ENCODE peak calls at places on chromosomes 16 and 17, in six cellular contexts. Z is ovary, G is HCT116, E is prostate gland, T is esophagus squamous epithelium, U is sigmoid colon. A is an unnamed sample.

GRCh38 chr16:85543536-85543935 is 69.6 kb upstream of the GSE1 start:
- DNase-seq in Z (no peak), G (no peak), E (no peak), T (no peak), U (no peak), A (no peak)

GRCh38 chr17:71936977-71937376 is 183.8 kb upstream of the SOX9 start:
- DNase-seq in Z (no peak), G (peak; percentile 38), E (no peak), T (no peak), U (no peak), A (no peak)

GRCh38 chr16:11857161-11857560 is 5.8 kb upstream of the RSL1D1 start:
- DNase-seq in Z (no peak), G (no peak), E (no peak), T (no peak), U (no peak), A (no peak)

GRCh38 chr17:64983708-64984107 is 64.4 kb upstream of the LRRC37A3 start:
- DNase-seq in Z (no peak), G (no peak), E (no peak), T (no peak), U (no peak), A (no peak)

GRCh38 chr17:42667088-42667951 is 8.2 kb downstream of the TUBG2 start:
- DNase-seq in Z (no peak), G (peak; percentile 87), E (peak; percentile 39), T (no peak), U (no peak), A (no peak)

GRCh38 chr16:78284957-78285434 is 185.5 kb downstream of the WWOX start:
- DNase-seq in Z (no peak), G (no peak), E (no peak), T (no peak), U (no peak), A (no peak)

GRCh38 chr17:81436294-81436849 is 41.1 kb downstream of the BAHCC1 start:
- DNase-seq in Z (peak; percentile 76), G (no peak), E (no peak), T (no peak), U (peak; percentile 81), A (no peak)

GRCh38 chr16:50323335-50324011 is 45.3 kb downstream of the BRD7 start:
- DNase-seq in Z (no peak), G (peak; percentile 21), E (no peak), T (no peak), U (peak; percentile 73), A (no peak)

GRCh38 chr16:21952793-21953540 is at the start of gene UQCRC2:
- DNase-seq in Z (peak; percentile 83), G (peak; percentile 93), E (peak; percentile 92), T (peak; percentile 37), U (peak; percentile 93), A (peak; percentile 62)

GRCh38 chr16:58393138-58393504 is 850 bp downstream of the GINS3 start:
- DNase-seq in Z (no peak), G (no peak), E (no peak), T (no peak), U (no peak), A (no peak)

GRCh38 chr17:60311936-60312335 is 80.0 kb downstream of the USP32 start:
- DNase-seq in Z (no peak), G (no peak), E (no peak), T (no peak), U (no peak), A (no peak)

GRCh38 chr17:35683588-35683987 is 47.9 kb upstream of the RASL10B start:
- DNase-seq in Z (no peak), G (no peak), E (no peak), T (no peak), U (no peak), A (no peak)

GRCh38 chr17:67245694-67246397 is 850 bp upstream of the HELZ start:
- DNase-seq in Z (no peak), G (no peak), E (peak; percentile 4), T (no peak), U (no peak), A (peak; percentile 33)

GRCh38 chr16:54843424-54843750 is 87.3 kb upstream of the IRX5 start:
- DNase-seq in Z (no peak), G (no peak), E (no peak), T (no peak), U (no peak), A (no peak)

GRCh38 chr17:5705081-5705875 is 121.0 kb upstream of the NLRP1 start:
- DNase-seq in Z (no peak), G (no peak), E (no peak), T (no peak), U (no peak), A (no peak)

GRCh38 chr17:32288600-32288999 is 23.0 kb downstream of the RHBDL3 start:
- DNase-seq in Z (no peak), G (no peak), E (no peak), T (no peak), U (no peak), A (no peak)

GRCh38 chr17:34572483-34572882 is 6.9 kb upstream of the TMEM132E start:
- DNase-seq in Z (no peak), G (no peak), E (no peak), T (no peak), U (no peak), A (no peak)

GRCh38 chr16:23827245-23827543 is 8.6 kb upstream of the PRKCB start:
- DNase-seq in Z (no peak), G (no peak), E (no peak), T (no peak), U (no peak), A (no peak)

GRCh38 chr17:75625813-75626486 is 7.3 kb upstream of the SMIM5 start:
- DNase-seq in Z (no peak), G (no peak), E (no peak), T (no peak), U (no peak), A (peak; percentile 88)

GRCh38 chr17:50459081-50459676 is 9.5 kb downstream of the CHAD start:
- DNase-seq in Z (no peak), G (peak; percentile 15), E (peak; percentile 83), T (no peak), U (no peak), A (no peak)

GRCh38 chr17:34852614-34853013 is 108.6 kb downstream of the CCT6B start:
- DNase-seq in Z (no peak), G (peak; percentile 4), E (no peak), T (no peak), U (no peak), A (no peak)

GRCh38 chr16:23651943-23652468 is 10.7 kb downstream of the DCTN5 start:
- DNase-seq in Z (no peak), G (no peak), E (no peak), T (no peak), U (no peak), A (no peak)

GRCh38 chr17:38451840-38452529 is 23.7 kb downstream of the ARHGAP23 start:
- DNase-seq in Z (peak; percentile 70), G (no peak), E (no peak), T (no peak), U (no peak), A (no peak)

DNA sequence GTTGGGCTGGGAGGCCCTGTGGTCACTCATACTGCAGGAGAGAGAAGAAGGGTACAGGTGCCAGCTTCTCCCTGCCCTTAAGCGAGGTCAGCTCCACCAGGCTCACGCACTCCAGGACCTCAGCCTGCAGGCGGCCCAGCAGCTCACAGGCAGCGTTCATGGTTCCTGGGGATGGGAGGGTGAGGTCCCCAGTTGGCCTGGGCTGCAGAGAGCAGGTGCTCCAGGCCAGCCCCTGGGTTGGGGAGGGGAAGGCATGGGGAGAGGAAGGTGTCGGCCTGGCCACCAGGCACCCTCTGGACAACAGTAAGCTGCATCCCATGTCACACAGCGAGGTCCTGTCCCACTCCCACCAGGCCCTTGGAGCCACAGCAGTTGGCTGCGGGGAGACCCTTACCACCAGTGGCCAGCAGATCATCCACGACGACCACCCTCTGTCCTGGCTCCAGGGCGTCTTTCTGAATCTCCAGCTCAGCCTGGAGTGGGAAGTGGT is 2.0 kb downstream of the APRT start:
- DNase-seq in Z (no peak), G (no peak), E (no peak), T (no peak), U (no peak), A (no peak)
- TF ChIP-seq POLR2A in Z (no peak), G (peak; percentile 43), E (no peak), T (no peak), U (no peak), A (peak; percentile 73)

GRCh38 chr17:57985675-57985974 is 2.4 kb downstream of the VEZF1 start:
- DNase-seq in Z (no peak), G (no peak), E (no peak), T (no peak), U (no peak), A (no peak)

GRCh38 chr17:57988301-57989010 is 402 bp upstream of the VEZF1 start:
- DNase-seq in Z (peak; percentile 77), G (peak; percentile 51), E (peak; percentile 64), T (no peak), U (peak; percentile 90), A (peak; percentile 74)

GRCh38 chr17:57989011-57989345 is 924 bp upstream of the VEZF1 start:
- DNase-seq in Z (peak; percentile 50), G (peak; percentile 64), E (no peak), T (no peak), U (peak; percentile 61), A (no peak)

GRCh38 chr17:57986841-57987581 is 1.0 kb downstream of the VEZF1 start:
- DNase-seq in Z (peak; percentile 59), G (no peak), E (peak; percentile 37), T (no peak), U (peak; percentile 84), A (no peak)

GRCh38 chr17:57987582-57988300 is at the start of gene VEZF1:
- DNase-seq in Z (peak; percentile 79), G (peak; percentile 48), E (peak; percentile 65), T (no peak), U (peak; percentile 90), A (peak; percentile 73)
- TF ChIP-seq POLR2A in Z (peak; percentile 17), G (peak; percentile 32), E (peak; percentile 42), T (no peak), U (peak; percentile 65), A (no peak)

DNA sequence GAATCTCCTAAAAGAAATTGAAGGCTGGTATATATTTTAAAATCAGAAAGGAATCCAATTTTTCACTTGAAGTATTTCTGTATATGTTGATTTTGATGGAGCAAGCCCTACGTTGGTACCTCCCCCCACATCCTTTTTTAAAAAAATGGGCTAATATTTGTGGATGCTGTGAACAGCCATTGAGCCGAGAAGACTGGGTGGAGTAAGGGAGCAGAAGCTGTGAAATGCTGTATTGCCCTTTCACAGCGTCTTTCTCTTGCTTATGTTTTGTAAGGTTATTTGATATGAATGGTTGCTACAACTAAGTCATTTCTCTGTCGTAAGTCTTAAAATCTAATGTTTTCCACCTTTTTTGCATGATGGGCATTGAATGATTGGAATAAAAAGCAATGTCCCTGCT is 2.3 kb downstream of the PAFAH1B1 start:
- DNase-seq in Z (no peak), G (no peak), E (no peak), T (no peak), U (no peak), A (no peak)
- TF ChIP-seq POLR2A in Z (no peak), G (no peak), E (no peak), T (no peak), U (no peak), A (no peak)

DNA sequence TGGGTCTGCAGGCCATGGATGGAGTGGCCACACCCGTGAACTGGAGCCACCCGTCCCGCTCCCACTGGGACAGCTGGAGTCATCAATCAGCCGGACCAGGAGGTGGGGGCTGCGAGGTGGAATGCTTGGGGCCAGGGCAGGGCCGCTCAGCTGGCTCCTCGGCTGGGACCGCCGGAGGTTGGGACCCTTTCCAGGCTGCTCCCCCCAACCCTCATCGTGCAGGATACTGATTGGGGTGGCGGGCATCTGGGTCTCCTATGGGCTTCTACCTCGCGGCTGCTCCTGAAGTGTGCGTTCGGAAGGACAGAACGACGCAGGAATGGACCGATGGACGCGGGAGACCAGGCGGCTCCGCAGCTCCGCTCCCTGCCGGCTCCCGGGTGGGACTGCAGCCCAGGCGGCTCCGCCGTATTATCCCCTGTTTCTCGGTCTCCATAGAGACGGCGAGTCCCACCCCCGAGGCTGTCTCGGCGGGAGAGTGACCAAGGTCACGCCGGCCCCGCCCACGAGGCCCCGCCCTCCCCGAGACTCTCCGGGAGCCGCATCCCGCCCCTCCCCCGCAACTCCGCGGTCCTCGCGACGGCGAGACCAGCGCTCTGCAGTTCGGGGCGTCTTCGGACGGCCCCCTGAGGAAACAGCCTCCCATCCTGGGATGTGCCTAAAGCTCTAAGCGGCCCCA is at the start of gene TPPP3:
- DNase-seq in Z (peak; percentile 94), G (no peak), E (no peak), T (no peak), U (peak; percentile 95), A (no peak)
- TF ChIP-seq POLR2A in Z (peak; percentile 33), G (no peak), E (peak; percentile 17), T (peak; percentile 52), U (no peak), A (no peak)

A was measured in GM12891.